ENCODE peak calls at places on chromosomes 11 and 22, in ten cellular contexts. V, R, A, J, C, O, H, X, U and Q are unnamed samples. For H3K36me3, the result is how much of the 10 kb centered on the place peaks cover.

GRCh38 chr11:85718991-85719807 is 33.2 kb upstream of the CCDC89 start:
- DNase-seq in V (no peak), R (no peak), A (peak), J (no peak), C (peak), O (peak), H (peak), X (peak), U (no peak), Q (peak)

GRCh38 chr11:12187399-12187798 is 77.0 kb downstream of the MICAL2 start:
- DNase-seq in V (no peak), R (no peak), A (no peak), J (no peak), C (no peak), O (no peak), H (peak), X (no peak), U (no peak), Q (no peak)

GRCh38 chr22:36352775-36353507 is 34.8 kb downstream of the MYH9 start:
- DNase-seq in V (no peak), R (no peak), A (peak), J (no peak), C (no peak), O (no peak), H (no peak), X (no peak), U (peak), Q (no peak)

GRCh38 chr11:7098235-7098832 is 9.5 kb downstream of the RBMXL2 start:
- DNase-seq in V (peak), R (no peak), A (no peak), J (peak), C (no peak), O (no peak), H (peak), X (peak), U (no peak), Q (no peak)

GRCh38 chr22:36332623-36333331 is 55.0 kb downstream of the MYH9 start:
- DNase-seq in V (no peak), R (peak), A (no peak), J (peak), C (no peak), O (no peak), H (peak), X (no peak), U (no peak), Q (no peak)

GRCh38 chr11:32781721-32782120 is 12.7 kb downstream of the CCDC73 start:
- DNase-seq in V (no peak), R (no peak), A (no peak), J (no peak), C (no peak), O (no peak), H (no peak), X (no peak), U (no peak), Q (no peak)

GRCh38 chr11:128580612-128581011 is 6.7 kb downstream of the ETS1 start:
- DNase-seq in V (no peak), R (no peak), A (no peak), J (no peak), C (no peak), O (no peak), H (no peak), X (no peak), U (no peak), Q (no peak)

GRCh38 chr22:17260950-17261349 is 41.7 kb upstream of the ADA2 start:
- DNase-seq in V (no peak), R (no peak), A (no peak), J (no peak), C (no peak), O (no peak), H (no peak), X (no peak), U (no peak), Q (no peak)

GRCh38 chr11:80831374-80831773 is 1390.5 kb upstream of the TENM4 start:
- DNase-seq in V (no peak), R (no peak), A (no peak), J (no peak), C (no peak), O (no peak), H (no peak), X (no peak), U (no peak), Q (no peak)

GRCh38 chr11:77705195-77705876 is 67.7 kb upstream of the CLNS1A start:
- DNase-seq in V (peak), R (no peak), A (no peak), J (no peak), C (no peak), O (no peak), H (peak), X (peak), U (no peak), Q (no peak)

GRCh38 chr22:21972293-21972779 is 10.3 kb downstream of the TOP3B start:
- DNase-seq in V (peak), R (peak), A (no peak), J (peak), C (no peak), O (no peak), H (peak), X (no peak), U (no peak), Q (no peak)

GRCh38 chr11:17077240-17077519 is 287 bp downstream of the RPS13 start:
- DNase-seq in V (no peak), R (no peak), A (no peak), J (no peak), C (no peak), O (no peak), H (no peak), X (no peak), U (no peak), Q (no peak)

GRCh38 chr11:624705-625635 is at the start of gene CDHR5:
- DNase-seq in V (peak), R (peak), A (no peak), J (no peak), C (no peak), O (peak), H (no peak), X (no peak), U (peak), Q (no peak)

GRCh38 chr11:87236368-87236767 is 198.6 kb downstream of the TMEM135 start:
- DNase-seq in V (no peak), R (no peak), A (no peak), J (no peak), C (no peak), O (no peak), H (no peak), X (no peak), U (no peak), Q (no peak)

GRCh38 chr11:64735860-64736259 is 8.1 kb downstream of the RASGRP2 start:
- DNase-seq in V (no peak), R (no peak), A (no peak), J (no peak), C (no peak), O (no peak), H (no peak), X (no peak), U (no peak), Q (no peak)
- H3K36me3 ChIP-seq in V (under half), R (under half), A (under half), J (under half), C (under half), O (under half), H (under half), X (under half), U (under half), Q (under half)

DNA sequence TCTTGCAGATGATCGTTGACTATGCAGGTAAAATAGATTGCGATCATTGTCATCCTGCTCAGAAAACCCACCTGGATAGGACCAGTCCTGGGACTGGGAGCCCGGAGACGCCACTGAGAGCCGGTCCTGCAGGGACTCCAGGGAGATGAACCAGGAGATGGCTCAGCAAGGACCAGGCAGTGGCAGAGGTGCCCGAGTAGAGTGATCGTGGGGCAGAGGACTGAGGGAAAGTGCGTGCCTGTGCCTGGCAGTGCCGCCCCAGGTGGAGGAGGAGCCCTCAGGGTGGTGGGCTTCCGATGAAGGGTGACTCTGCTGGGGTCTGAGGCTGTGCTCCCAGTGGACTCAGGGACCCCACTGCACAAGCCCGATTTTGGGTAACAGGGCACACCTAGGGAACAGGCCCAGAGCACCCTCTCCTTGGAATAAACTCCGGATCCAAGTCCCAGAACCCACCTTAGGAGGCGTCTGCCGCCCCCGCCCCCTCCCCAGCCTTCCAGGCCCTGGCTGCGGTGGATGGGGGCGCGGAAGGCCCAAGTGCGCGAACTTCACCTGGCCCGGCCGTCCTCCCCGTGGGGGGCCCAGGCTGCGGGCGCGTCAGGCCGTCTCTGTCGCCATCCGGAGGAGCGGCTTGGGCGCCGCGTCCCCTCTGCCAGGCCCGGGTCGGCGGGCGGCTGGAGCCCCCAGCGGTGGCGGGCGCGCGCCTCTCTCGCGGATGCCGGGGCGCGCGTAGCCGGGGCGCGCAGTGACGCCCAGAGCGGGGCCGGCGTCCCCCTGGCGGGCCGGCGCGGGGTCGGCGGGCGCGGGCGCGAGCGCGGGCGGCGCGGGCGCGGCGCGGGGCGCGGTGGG is 1338.8 kb downstream of the BRD1 start:
- DNase-seq in V (no peak), R (no peak), A (no peak), J (peak), C (peak), O (no peak), H (no peak), X (no peak), U (peak), Q (no peak)
- H3K4me3 ChIP-seq in V (no peak), R (no peak), A (no peak), J (no peak), C (no peak), O (no peak), H (no peak), X (no peak), U (no peak), Q (no peak)

GRCh38 chr11:115843685-115844084 is 339.5 kb upstream of the CADM1 start:
- DNase-seq in V (peak), R (no peak), A (no peak), J (no peak), C (no peak), O (no peak), H (no peak), X (no peak), U (no peak), Q (no peak)
- H3K36me3 ChIP-seq in V (under half), R (under half), A (under half), J (under half), C (under half), O (under half), H (under half), X (under half), U (under half), Q (under half)

GRCh38 chr22:46776876-46777608 is 14.6 kb downstream of the TBC1D22A start:
- DNase-seq in V (no peak), R (no peak), A (no peak), J (no peak), C (no peak), O (no peak), H (no peak), X (no peak), U (no peak), Q (no peak)

GRCh38 chr22:46774456-46775363 is 12.3 kb downstream of the TBC1D22A start:
- DNase-seq in V (no peak), R (no peak), A (no peak), J (no peak), C (no peak), O (peak), H (no peak), X (no peak), U (no peak), Q (no peak)

GRCh38 chr22:46775364-46775758 is 12.9 kb downstream of the TBC1D22A start:
- DNase-seq in V (no peak), R (no peak), A (no peak), J (no peak), C (no peak), O (no peak), H (no peak), X (no peak), U (no peak), Q (no peak)

GRCh38 chr22:46776486-46776826 is 14.0 kb downstream of the TBC1D22A start:
- DNase-seq in V (no peak), R (no peak), A (no peak), J (no peak), C (no peak), O (no peak), H (no peak), X (no peak), U (no peak), Q (no peak)

GRCh38 chr22:46775789-46776485 is 13.5 kb downstream of the TBC1D22A start:
- DNase-seq in V (peak), R (no peak), A (no peak), J (no peak), C (no peak), O (peak), H (no peak), X (no peak), U (no peak), Q (no peak)
- H3K4me3 ChIP-seq in V (no peak), R (no peak), A (no peak), J (no peak), C (no peak), O (no peak), H (no peak), X (no peak), U (no peak), Q (no peak)